ENCODE peak calls at places on chromosomes 16 and 17, in seven cellular contexts. H, X, Y, R, S, O and M are unnamed samples.
A peak's percentile ranks its signal among the peaks of the same experiment; 100 is the strongest.

GRCh38 chr16:81601008-81601428 is 156.4 kb downstream of the CMIP start:
- DNase-seq in H (no peak), X (no peak), O (no peak), R (no peak), S (peak; percentile 79), Y (no peak), M (peak; percentile 49)

GRCh38 chr16:23486480-23486879 is 23.8 kb downstream of the GGA2 start:
- DNase-seq in X (no peak), O (no peak), H (no peak), S (peak; percentile 51), Y (no peak), R (no peak), M (no peak)

GRCh38 chr17:74176546-74177001 is 26.9 kb upstream of the RPL38 start:
- DNase-seq in Y (no peak), X (no peak), R (no peak), S (no peak), O (peak; percentile 29), H (peak; percentile 16), M (peak; percentile 43)

GRCh38 chr17:63075969-63076368 is 109.9 kb downstream of the TANC2 start:
- DNase-seq in R (no peak), Y (no peak), H (no peak), O (no peak), X (no peak), S (no peak), M (no peak)

GRCh38 chr17:66073384-66073783 is 118.5 kb downstream of the CEP112 start:
- DNase-seq in S (no peak), O (no peak), X (no peak), H (no peak), Y (no peak), R (no peak), M (no peak)

GRCh38 chr16:28001642-28002041 is 61.9 kb downstream of the GSG1L start:
- DNase-seq in H (no peak), O (no peak), X (no peak), Y (no peak), R (no peak), S (no peak), M (no peak)

GRCh38 chr16:14015017-14015416 is 56.1 kb upstream of the MRTFB start:
- DNase-seq in Y (no peak), R (no peak), O (no peak), H (no peak), X (no peak), S (no peak), M (peak; percentile 15)

GRCh38 chr17:17702370-17702769 is 21.1 kb downstream of the RAI1 start:
- DNase-seq in O (no peak), Y (no peak), R (no peak), S (no peak), X (peak; percentile 46), H (no peak), M (no peak)

GRCh38 chr16:56593573-56594291 is 4.4 kb downstream of the MT3 start:
- DNase-seq in H (no peak), X (no peak), O (no peak), R (no peak), S (no peak), Y (no peak), M (no peak)

GRCh38 chr16:24075929-24076716 is 180.0 kb upstream of the CACNG3 start:
- DNase-seq in O (no peak), S (no peak), H (no peak), Y (no peak), R (no peak), X (no peak), M (no peak)

GRCh38 chr17:73703216-73703615 is 59.0 kb upstream of the SDK2 start:
- DNase-seq in S (no peak), R (no peak), Y (no peak), O (no peak), X (no peak), H (no peak), M (no peak)

GRCh38 chr17:56992364-56992763 is 14.4 kb downstream of the SCPEP1 start:
- DNase-seq in R (no peak), H (no peak), O (no peak), S (no peak), Y (no peak), X (no peak), M (no peak)

GRCh38 chr17:77471984-77472836 is 331.4 kb downstream of the SEC14L1 start:
- DNase-seq in Y (no peak), X (no peak), S (peak; percentile 72), R (no peak), O (no peak), H (no peak), M (no peak)

GRCh38 chr16:80346160-80346632 is 194.6 kb upstream of the DYNLRB2 start:
- DNase-seq in Y (peak; percentile 70), X (no peak), H (no peak), S (no peak), R (no peak), O (no peak), M (no peak)

GRCh38 chr16:82167670-82168069 is 2.4 kb downstream of the MPHOSPH6 start:
- DNase-seq in R (no peak), O (no peak), S (no peak), H (no peak), Y (no peak), X (no peak), M (no peak)

GRCh38 chr16:303760-304505 is 21.0 kb downstream of the PDIA2 start:
- DNase-seq in H (no peak), R (no peak), S (no peak), O (no peak), X (no peak), Y (no peak), M (no peak)

GRCh38 chr17:76567634-76568432 is 17.8 kb downstream of the ST6GALNAC2 start:
- DNase-seq in S (no peak), Y (no peak), H (no peak), X (no peak), R (no peak), O (no peak), M (no peak)

GRCh38 chr16:65061935-65062334 is 59.9 kb downstream of the CDH11 start:
- DNase-seq in X (no peak), H (no peak), O (no peak), S (no peak), Y (no peak), R (no peak), M (peak; percentile 39)

GRCh38 chr17:8859029-8859803 is 8.3 kb downstream of the PIK3R6 start:
- DNase-seq in X (no peak), O (no peak), S (no peak), Y (no peak), H (peak; percentile 51), R (no peak), M (no peak)

GRCh38 chr16:23863511-23864422 is 28.0 kb downstream of the PRKCB start:
- DNase-seq in H (no peak), Y (no peak), S (no peak), R (no peak), O (no peak), X (no peak), M (no peak)

GRCh38 chr17:59161477-59161876 is 5.9 kb downstream of the PRR11 start:
- DNase-seq in H (no peak), R (no peak), O (no peak), S (no peak), X (no peak), Y (no peak), M (no peak)

GRCh38 chr17:11628374-11628773 is 30.1 kb downstream of the DNAH9 start:
- DNase-seq in S (no peak), Y (no peak), H (no peak), R (no peak), O (no peak), X (no peak), M (no peak)

GRCh38 chr16:88778541-88779065 is 6.4 kb downstream of the PIEZO1 start:
- DNase-seq in O (no peak), Y (no peak), H (no peak), S (no peak), X (no peak), R (no peak), M (no peak)